ENCODE peak calls at places on chromosomes 6 and 20, in five cellular contexts. H is effector memory CD4-positive, alpha-beta T cell; F is lower lobe of right lung; V is neural progenitor cell; S is endodermal cell. N is an unnamed sample.

GRCh38 chr20:64167676-64168075 is 3.4 kb downstream of the MYT1 start:
- DNase-seq in V (no peak), F (peak), S (no peak), H (no peak), N (no peak)

GRCh38 chr6:159904497-159904911 is 13.7 kb downstream of the MAS1 start:
- DNase-seq in F (no peak), V (no peak), H (no peak), S (no peak), N (no peak)

GRCh38 chr6:142323377-142323776 is 21.6 kb downstream of the ADGRG6 start:
- DNase-seq in H (no peak), S (no peak), V (no peak), F (no peak), N (no peak)

GRCh38 chr6:118509009-118509617 is 39.0 kb upstream of the PLN start:
- DNase-seq in S (peak), V (peak), H (no peak), F (no peak), N (no peak)

GRCh38 chr6:158991017-158991723 is 8.8 kb downstream of the RSPH3 start:
- DNase-seq in S (peak), H (no peak), V (no peak), F (no peak), N (no peak)

GRCh38 chr6:62357826-62358225 is 71.8 kb upstream of the KHDRBS2 start:
- DNase-seq in S (no peak), F (no peak), H (no peak), V (no peak), N (no peak)

GRCh38 chr20:20491110-20491783 is 123.3 kb downstream of the INSM1 start:
- DNase-seq in V (no peak), S (no peak), F (no peak), H (no peak), N (no peak)

GRCh38 chr6:102582569-102582968 is 1189.1 kb downstream of the GRIK2 start:
- DNase-seq in S (no peak), F (peak), V (no peak), H (no peak), N (no peak)

GRCh38 chr6:159862103-159862502 is 28.7 kb upstream of the MAS1 start:
- DNase-seq in V (no peak), F (no peak), H (no peak), S (no peak), N (no peak)

GRCh38 chr6:45327956-45328522 is at the start of gene RUNX2:
- DNase-seq in S (peak), H (no peak), V (no peak), F (no peak), N (no peak)

GRCh38 chr20:38658879-38659612 is 57.4 kb downstream of the ARHGAP40 start:
- DNase-seq in H (no peak), V (peak), S (peak), F (no peak), N (no peak)

GRCh38 chr6:131471331-131471730 is 101.7 kb upstream of the ARG1 start:
- DNase-seq in F (no peak), H (no peak), S (no peak), V (no peak), N (no peak)

GRCh38 chr20:40390654-40391053 is 298.4 kb downstream of the MAFB start:
- DNase-seq in F (no peak), S (no peak), H (no peak), V (no peak), N (no peak)

GRCh38 chr20:52731086-52731485 is 241.1 kb upstream of the TSHZ2 start:
- DNase-seq in V (peak), H (no peak), F (no peak), S (peak), N (peak)

GRCh38 chr6:25866011-25866410 is 8.0 kb downstream of the SLC17A3 start:
- DNase-seq in S (no peak), F (no peak), H (peak), V (no peak), N (no peak)

GRCh38 chr6:41428402-41428994 is 93.1 kb downstream of the NCR2 start:
- DNase-seq in S (no peak), F (no peak), V (peak), H (no peak), N (peak)

GRCh38 chr20:4006640-4007039 is 8.7 kb downstream of the RNF24 start:
- DNase-seq in F (no peak), H (no peak), S (no peak), V (peak), N (peak)

GRCh38 chr6:33324139-33324538 is 6.6 kb upstream of the ZBTB22 start:
- DNase-seq in V (no peak), F (no peak), H (no peak), S (no peak), N (no peak)

GRCh38 chr6:114000066-114000465 is 29.1 kb upstream of the HDAC2 start:
- DNase-seq in F (no peak), V (no peak), S (no peak), H (no peak), N (no peak)

GRCh38 chr6:68086199-68086598 is 548.9 kb upstream of the ADGRB3 start:
- DNase-seq in V (no peak), S (no peak), F (no peak), H (no peak), N (no peak)

GRCh38 chr20:57964011-57964862 is 254.4 kb upstream of the PMEPA1 start:
- DNase-seq in F (no peak), S (no peak), H (no peak), V (no peak), N (no peak)

GRCh38 chr6:36980876-36981619 is 4.9 kb downstream of the MTCH1 start:
- DNase-seq in S (no peak), H (no peak), V (peak), F (no peak), N (no peak)

GRCh38 chr6:36978687-36979086 is 7.3 kb downstream of the MTCH1 start:
- DNase-seq in H (no peak), V (no peak), S (no peak), F (no peak), N (no peak)

GRCh38 chr6:36977470-36977941 is 8.5 kb downstream of the MTCH1 start:
- DNase-seq in V (peak), F (no peak), S (peak), H (peak), N (no peak)

GRCh38 chr6:36980129-36980528 is 5.9 kb downstream of the MTCH1 start:
- DNase-seq in F (no peak), V (no peak), S (no peak), H (no peak), N (no peak)

GRCh38 chr6:36979343-36979742 is 6.7 kb downstream of the MTCH1 start:
- DNase-seq in V (no peak), S (no peak), F (no peak), H (peak), N (no peak)
- H3K27ac ChIP-seq in V (no peak), S (no peak), F (no peak), H (no peak), N (peak)

GRCh38 chr20:62703853-62704228 is 4.8 kb upstream of the NTSR1 start:
- DNase-seq in H (no peak), F (no peak), S (no peak), V (no peak), N (no peak)

GRCh38 chr20:62706344-62706743 is 2.3 kb upstream of the NTSR1 start:
- DNase-seq in H (no peak), F (no peak), S (no peak), V (no peak), N (no peak)

GRCh38 chr20:62705626-62706025 is 3.0 kb upstream of the NTSR1 start:
- DNase-seq in F (no peak), V (no peak), H (no peak), S (no peak), N (no peak)

GRCh38 chr20:62702886-62703852 is 5.5 kb upstream of the NTSR1 start:
- DNase-seq in F (no peak), S (no peak), H (no peak), V (no peak), N (no peak)

GRCh38 chr20:62704341-62704948 is 4.2 kb upstream of the NTSR1 start:
- DNase-seq in H (no peak), F (peak), S (no peak), V (no peak), N (peak)
- H3K27ac ChIP-seq in H (no peak), F (peak), S (no peak), V (no peak), N (no peak)

GRCh38 chr6:166566026-166567011 is 20.2 kb downstream of the RAMACL start:
- DNase-seq in F (no peak), H (no peak), V (no peak), S (peak), N (no peak)

GRCh38 chr6:166569206-166569605 is 17.3 kb downstream of the RAMACL start:
- DNase-seq in V (no peak), F (no peak), H (no peak), S (peak), N (no peak)

GRCh38 chr6:166565084-166565651 is 21.3 kb downstream of the RAMACL start:
- DNase-seq in H (no peak), F (no peak), V (peak), S (peak), N (no peak)

GRCh38 chr6:166567107-166567506 is 19.4 kb downstream of the RAMACL start:
- DNase-seq in F (no peak), H (no peak), S (no peak), V (no peak), N (no peak)

GRCh38 chr6:166567813-166568212 is 18.7 kb downstream of the RAMACL start:
- DNase-seq in S (peak), F (no peak), H (no peak), V (no peak), N (no peak)
- H3K27ac ChIP-seq in S (no peak), F (no peak), H (no peak), V (no peak), N (no peak)

DNA sequence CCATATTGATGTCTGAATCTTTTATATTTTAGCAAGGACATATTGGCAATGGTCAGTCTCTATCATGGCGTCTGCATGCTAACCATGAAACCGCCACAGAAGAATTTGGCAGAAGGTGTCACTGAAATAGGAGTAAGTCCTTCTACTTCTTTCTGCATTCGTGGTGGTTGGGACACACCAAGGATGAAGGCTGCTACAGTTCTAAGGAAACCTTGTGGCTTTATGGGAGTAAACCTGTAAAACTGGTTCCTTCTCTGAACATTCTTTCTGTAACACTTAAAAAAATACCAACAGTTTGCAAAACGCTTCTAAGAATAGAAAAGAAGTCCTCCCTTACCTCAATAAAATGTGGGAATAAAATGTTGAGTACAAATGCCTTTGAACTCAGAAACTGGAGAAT is 195.3 kb downstream of the SLC24A3 start:
- DNase-seq in H (no peak), V (no peak), F (no peak), S (no peak), N (peak)
- H3K27ac ChIP-seq in H (no peak), V (no peak), F (peak), S (no peak), N (no peak)

N was measured in prostate gland.